ENCODE peak calls at places on chromosomes 6 and 20, in ten cellular contexts. F is breast epithelium, V is GM12865, U is prostate gland, W is GM23338, N is dorsolateral prefrontal cortex, J is body of pancreas, M is WTC11, G is lower lobe of right lung, H is PC-3. Q is an unnamed sample.

GRCh38 chr6:170093276-170093657 is 197.6 kb downstream of the DLL1 start:
- DNase-seq in F (no peak), V (no peak), U (no peak), W (no peak), N (peak), J (no peak), M (peak), G (peak), H (no peak), Q (no peak)

GRCh38 chr6:16276991-16277981 is 38.9 kb downstream of the GMPR start:
- DNase-seq in F (no peak), V (peak), U (peak), W (peak), N (no peak), J (no peak), M (peak), G (peak), H (peak), Q (peak)

GRCh38 chr6:122800906-122801305 is 11.8 kb downstream of the SMPDL3A start:
- DNase-seq in F (no peak), V (no peak), U (no peak), W (no peak), N (no peak), J (no peak), M (no peak), G (no peak), H (no peak), Q (no peak)

GRCh38 chr20:34311118-34312023 is 8.2 kb upstream of the AHCY start:
- DNase-seq in F (no peak), V (no peak), U (no peak), W (peak), N (peak), J (peak), M (peak), G (no peak), H (no peak), Q (no peak)

GRCh38 chr20:13671500-13672288 is 33.0 kb upstream of the TASP1 start:
- DNase-seq in F (no peak), V (no peak), U (no peak), W (no peak), N (no peak), J (no peak), M (no peak), G (no peak), H (peak), Q (peak)

GRCh38 chr6:48098923-48099322 is 12.1 kb downstream of the PTCHD4 start:
- DNase-seq in F (no peak), V (no peak), U (no peak), W (no peak), N (no peak), J (no peak), M (no peak), G (no peak), H (peak), Q (peak)

GRCh38 chr6:82396964-82397761 is 33.5 kb downstream of the TPBG start:
- DNase-seq in F (no peak), V (peak), U (no peak), W (no peak), N (no peak), J (no peak), M (no peak), G (no peak), H (peak), Q (peak)

GRCh38 chr6:122400467-122401089 is 1.1 kb downstream of the HSF2 start:
- DNase-seq in F (no peak), V (peak), U (no peak), W (no peak), N (no peak), J (no peak), M (no peak), G (no peak), H (no peak), Q (no peak)

GRCh38 chr6:158361961-158362634 is 49.8 kb downstream of the TULP4 start:
- DNase-seq in F (no peak), V (no peak), U (no peak), W (no peak), N (no peak), J (no peak), M (no peak), G (no peak), H (no peak), Q (no peak)

GRCh38 chr6:106026748-106027147 is 59.4 kb upstream of the PRDM1 start:
- DNase-seq in F (no peak), V (peak), U (no peak), W (no peak), N (no peak), J (no peak), M (no peak), G (no peak), H (no peak), Q (no peak)

GRCh38 chr6:134117409-134117808 is 65.0 kb upstream of the SLC2A12 start:
- DNase-seq in F (no peak), V (no peak), U (no peak), W (no peak), N (peak), J (no peak), M (no peak), G (no peak), H (no peak), Q (no peak)

GRCh38 chr20:18609741-18610140 is 21.9 kb downstream of the DTD1 start:
- DNase-seq in F (no peak), V (no peak), U (no peak), W (no peak), N (no peak), J (no peak), M (no peak), G (no peak), H (no peak), Q (peak)

GRCh38 chr20:58309607-58310290 is at the start of gene RAB22A:
- DNase-seq in F (peak), V (peak), U (peak), W (peak), N (peak), J (peak), M (peak), G (peak), H (peak), Q (peak)

GRCh38 chr6:82408952-82409421 is 45.4 kb downstream of the TPBG start:
- DNase-seq in F (no peak), V (peak), U (no peak), W (no peak), N (no peak), J (no peak), M (no peak), G (no peak), H (peak), Q (peak)

GRCh38 chr6:83252717-83253116 is 59.6 kb downstream of the RWDD2A start:
- DNase-seq in F (no peak), V (no peak), U (no peak), W (peak), N (no peak), J (no peak), M (no peak), G (no peak), H (peak), Q (peak)

GRCh38 chr6:105902401-105903031 is 183.6 kb upstream of the PRDM1 start:
- DNase-seq in F (no peak), V (no peak), U (no peak), W (no peak), N (no peak), J (no peak), M (no peak), G (no peak), H (no peak), Q (no peak)

GRCh38 chr6:42745083-42745637 is 743 bp downstream of the TBCC start:
- DNase-seq in F (no peak), V (peak), U (no peak), W (peak), N (peak), J (peak), M (peak), G (peak), H (no peak), Q (no peak)

GRCh38 chr6:87803784-87804183 is 101.8 kb upstream of the AKIRIN2 start:
- DNase-seq in F (no peak), V (no peak), U (no peak), W (no peak), N (no peak), J (no peak), M (no peak), G (no peak), H (no peak), Q (no peak)

GRCh38 chr6:25054469-25054868 is 118.7 kb upstream of the RIPOR2 start:
- DNase-seq in F (no peak), V (no peak), U (no peak), W (no peak), N (no peak), J (no peak), M (no peak), G (no peak), H (peak), Q (no peak)

GRCh38 chr6:148967128-148967527 is 220.3 kb downstream of the UST start:
- DNase-seq in F (no peak), V (no peak), U (no peak), W (no peak), N (no peak), J (no peak), M (no peak), G (no peak), H (no peak), Q (no peak)

GRCh38 chr6:37618916-37619605 is 78.6 kb downstream of the MDGA1 start:
- DNase-seq in F (no peak), V (no peak), U (no peak), W (no peak), N (peak), J (no peak), M (no peak), G (no peak), H (no peak), Q (no peak)

GRCh38 chr6:51528556-51528955 is 558.9 kb downstream of the PKHD1 start:
- DNase-seq in F (no peak), V (no peak), U (no peak), W (no peak), N (no peak), J (no peak), M (no peak), G (no peak), H (peak), Q (peak)

GRCh38 chr20:16803965-16804792 is 56.0 kb downstream of the OTOR start:
- DNase-seq in F (no peak), V (peak), U (peak), W (peak), N (peak), J (peak), M (peak), G (peak), H (peak), Q (peak)

GRCh38 chr6:126027601-126028000 is 41.3 kb downstream of the TRMT11 start:
- DNase-seq in F (no peak), V (no peak), U (no peak), W (no peak), N (no peak), J (no peak), M (no peak), G (no peak), H (peak), Q (no peak)

GRCh38 chr20:53734006-53734688 is 140.5 kb upstream of the ZNF217 start:
- DNase-seq in F (no peak), V (no peak), U (no peak), W (no peak), N (no peak), J (no peak), M (no peak), G (no peak), H (no peak), Q (no peak)

GRCh38 chr6:148328876-148329567 is 13.6 kb upstream of the SASH1 start:
- DNase-seq in F (no peak), V (no peak), U (no peak), W (no peak), N (no peak), J (no peak), M (no peak), G (no peak), H (no peak), Q (no peak)

GRCh38 chr6:142015011-142015410 is 117.7 kb upstream of the GJE1 start:
- DNase-seq in F (no peak), V (no peak), U (no peak), W (peak), N (no peak), J (no peak), M (peak), G (no peak), H (peak), Q (no peak)

GRCh38 chr20:3932277-3933073 is 43.3 kb downstream of the PANK2 start:
- DNase-seq in F (no peak), V (no peak), U (no peak), W (no peak), N (no peak), J (no peak), M (no peak), G (no peak), H (no peak), Q (peak)

GRCh38 chr6:140346461-140346860 is 972.0 kb upstream of the CITED2 start:
- DNase-seq in F (no peak), V (peak), U (no peak), W (no peak), N (no peak), J (no peak), M (no peak), G (no peak), H (no peak), Q (peak)

GRCh38 chr20:16801919-16802651 is 53.9 kb downstream of the OTOR start:
- DNase-seq in F (peak), V (peak), U (peak), W (peak), N (peak), J (peak), M (peak), G (peak), H (peak), Q (peak)

GRCh38 chr6:108699290-108700041 is 138.7 kb downstream of the FOXO3 start:
- DNase-seq in F (no peak), V (no peak), U (no peak), W (no peak), N (no peak), J (no peak), M (no peak), G (no peak), H (no peak), Q (no peak)

GRCh38 chr20:35327074-35327976 is 35.1 kb upstream of the FAM83C start:
- DNase-seq in F (no peak), V (no peak), U (no peak), W (no peak), N (no peak), J (no peak), M (no peak), G (no peak), H (peak), Q (peak)

GRCh38 chr20:13458860-13459451 is 179.8 kb downstream of the TASP1 start:
- DNase-seq in F (no peak), V (peak), U (no peak), W (peak), N (no peak), J (peak), M (peak), G (no peak), H (peak), Q (peak)

DNA sequence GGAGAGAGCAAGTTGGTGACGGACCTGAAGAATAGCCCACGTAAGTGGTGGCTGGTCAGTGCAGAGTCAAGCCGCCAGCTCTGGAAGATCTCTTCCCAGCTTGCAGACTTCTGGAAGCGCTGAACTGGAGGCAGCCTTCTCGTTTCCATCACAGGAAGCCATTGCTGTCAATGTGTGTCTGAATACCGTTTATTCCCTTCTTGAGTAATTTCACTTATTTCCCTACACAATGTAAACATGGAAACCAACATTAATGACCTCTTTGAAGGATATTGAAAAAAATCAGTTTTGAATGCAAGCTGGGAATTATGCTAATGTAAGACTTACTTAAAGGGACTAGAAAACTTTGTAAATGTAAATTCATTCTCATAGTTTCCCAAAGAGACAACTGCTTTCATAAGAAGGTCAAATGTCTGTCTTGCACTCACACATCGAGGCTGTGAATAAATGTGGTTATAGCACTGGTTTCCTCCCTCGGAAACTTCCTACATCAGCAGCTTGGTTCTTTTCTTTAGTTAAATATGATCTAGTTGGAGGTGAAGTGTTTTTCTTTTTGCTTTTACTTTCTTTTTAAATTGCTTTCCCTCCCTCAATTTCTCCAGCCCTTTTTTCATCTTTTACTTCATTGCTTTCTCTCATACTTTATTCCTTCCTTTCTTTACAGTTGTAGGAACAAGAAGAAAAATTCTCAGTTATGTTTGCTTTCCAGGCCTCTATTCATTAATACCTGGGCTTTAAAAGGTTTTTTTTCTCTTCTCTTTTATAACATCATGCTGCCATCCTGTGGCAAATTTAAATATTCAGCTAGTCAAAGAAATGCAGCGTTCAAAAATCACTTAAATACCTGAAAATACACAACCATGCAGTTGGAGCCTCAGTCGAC is 108.2 kb downstream of the TNFAIP3 start:
- DNase-seq in F (no peak), V (peak), U (no peak), W (peak), N (no peak), J (no peak), M (no peak), G (no peak), H (peak), Q (peak)
- TF ChIP-seq CTCF in F (no peak), V (peak), U (peak), W (peak), N (peak), J (peak), M (no peak), G (peak), H (peak), Q (peak)

DNA sequence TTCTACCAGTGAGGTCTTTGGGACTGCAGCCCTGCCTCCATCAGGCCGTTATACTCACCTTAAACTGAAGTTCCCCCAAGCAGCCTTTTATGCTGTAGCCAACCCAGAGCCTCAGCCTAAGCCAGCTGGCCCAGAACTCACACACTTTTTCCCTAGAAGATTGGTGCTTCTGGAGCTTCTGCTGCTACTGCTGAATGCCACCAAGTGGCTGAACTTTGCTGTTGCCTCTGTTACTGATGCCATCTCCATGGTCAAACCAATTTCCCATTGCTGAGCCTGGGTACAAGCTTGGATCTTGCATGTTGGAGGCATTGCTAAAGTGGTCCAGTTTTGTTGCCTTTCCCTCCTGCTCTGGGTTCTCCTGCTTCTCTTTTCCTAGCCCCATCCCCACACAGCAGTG is 15.0 kb upstream of the TBX18 start:
- DNase-seq in F (no peak), V (no peak), U (no peak), W (no peak), N (no peak), J (no peak), M (no peak), G (no peak), H (peak), Q (peak)
- TF ChIP-seq CTCF in F (no peak), V (no peak), U (no peak), W (no peak), N (no peak), J (no peak), M (no peak), G (no peak), H (peak), Q (peak)

GRCh38 chr6:93299622-93300021 is 119.7 kb downstream of the EPHA7 start:
- DNase-seq in F (no peak), V (no peak), U (no peak), W (no peak), N (no peak), J (no peak), M (no peak), G (no peak), H (no peak), Q (no peak)

GRCh38 chr6:93300661-93301060 is 118.7 kb downstream of the EPHA7 start:
- DNase-seq in F (no peak), V (no peak), U (no peak), W (no peak), N (no peak), J (no peak), M (no peak), G (no peak), H (peak), Q (no peak)

GRCh38 chr6:93304514-93304913 is 114.8 kb downstream of the EPHA7 start:
- DNase-seq in F (no peak), V (no peak), U (no peak), W (peak), N (no peak), J (no peak), M (no peak), G (no peak), H (no peak), Q (no peak)

GRCh38 chr6:93305088-93305487 is 114.3 kb downstream of the EPHA7 start:
- DNase-seq in F (no peak), V (no peak), U (no peak), W (no peak), N (no peak), J (no peak), M (no peak), G (no peak), H (no peak), Q (no peak)
- TF ChIP-seq CTCF in F (no peak), V (no peak), U (no peak), W (no peak), N (no peak), J (no peak), M (no peak), G (no peak), H (no peak), Q (no peak)

GRCh38 chr6:2743280-2744205 is 7.2 kb downstream of the MYLK4 start:
- DNase-seq in F (no peak), V (no peak), U (no peak), W (no peak), N (no peak), J (peak), M (no peak), G (no peak), H (no peak), Q (no peak)

GRCh38 chr6:2744206-2744771 is 6.4 kb downstream of the MYLK4 start:
- DNase-seq in F (no peak), V (no peak), U (no peak), W (no peak), N (no peak), J (peak), M (no peak), G (no peak), H (peak), Q (no peak)

GRCh38 chr6:2740601-2741000 is 10.1 kb downstream of the MYLK4 start:
- DNase-seq in F (no peak), V (no peak), U (no peak), W (no peak), N (no peak), J (no peak), M (no peak), G (no peak), H (no peak), Q (no peak)

GRCh38 chr6:2739335-2739734 is 11.4 kb downstream of the MYLK4 start:
- DNase-seq in F (no peak), V (no peak), U (no peak), W (no peak), N (no peak), J (no peak), M (no peak), G (no peak), H (peak), Q (peak)

DNA sequence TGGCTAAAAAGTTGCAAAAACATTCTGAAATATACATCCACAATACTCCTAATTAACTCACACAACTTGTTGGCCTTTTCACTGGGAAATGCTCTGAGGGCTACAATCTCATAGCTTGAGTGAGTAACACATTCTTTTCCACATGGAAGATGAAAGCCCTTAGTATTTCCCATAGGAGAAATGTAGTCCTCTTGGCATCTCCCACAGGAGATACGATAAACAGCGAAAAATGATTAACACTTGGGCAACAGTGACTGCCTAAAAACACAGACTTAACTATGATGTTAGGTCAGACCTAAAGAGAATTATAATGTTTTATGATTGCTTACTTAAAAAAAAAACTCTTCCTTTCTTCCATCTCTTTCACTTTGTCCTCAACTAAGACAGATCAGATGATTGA is 9.0 kb downstream of the MYLK4 start:
- DNase-seq in F (no peak), V (no peak), U (no peak), W (no peak), N (no peak), J (no peak), M (no peak), G (no peak), H (no peak), Q (no peak)
- TF ChIP-seq CTCF in F (no peak), V (no peak), U (no peak), W (no peak), N (no peak), J (no peak), M (no peak), G (no peak), H (no peak), Q (no peak)

GRCh38 chr20:62805365-62805710 is 703 bp downstream of the OGFR start:
- DNase-seq in F (no peak), V (no peak), U (no peak), W (peak), N (no peak), J (peak), M (no peak), G (no peak), H (peak), Q (peak)

GRCh38 chr20:62804021-62804631 is 509 bp upstream of the OGFR start:
- DNase-seq in F (no peak), V (peak), U (no peak), W (no peak), N (no peak), J (no peak), M (no peak), G (no peak), H (no peak), Q (no peak)

GRCh38 chr20:62805711-62806382 is 1.2 kb downstream of the OGFR start:
- DNase-seq in F (no peak), V (no peak), U (no peak), W (no peak), N (no peak), J (peak), M (no peak), G (peak), H (no peak), Q (no peak)

GRCh38 chr20:62806383-62807050 is 1.9 kb downstream of the OGFR start:
- DNase-seq in F (no peak), V (no peak), U (no peak), W (no peak), N (no peak), J (no peak), M (no peak), G (no peak), H (no peak), Q (no peak)

GRCh38 chr20:62804632-62805364 is at the start of gene OGFR:
- DNase-seq in F (no peak), V (peak), U (peak), W (peak), N (no peak), J (peak), M (peak), G (peak), H (peak), Q (peak)
- TF ChIP-seq CTCF in F (no peak), V (no peak), U (no peak), W (no peak), N (no peak), J (no peak), M (no peak), G (no peak), H (no peak), Q (no peak)